ENCODE peak calls at places on chromosomes 4 and X, in seven cellular contexts. B is astrocyte of the cerebellum, G is astrocyte of the spinal cord, F is BE2C, N is brain microvascular endothelial cell, J is AG04449, I is choroid plexus epithelial cell. P is an unnamed sample.
A peak's percentile ranks its signal among the peaks of the same experiment; 100 is the strongest.

GRCh38 chrX:34884693-34885277 is 57.8 kb upstream of the FAM47B start:
- DNase-seq in I (peak; percentile 90), B (peak; percentile 32), J (no peak), G (peak; percentile 84), F (no peak), N (peak; percentile 71), P (peak; percentile 22)

GRCh38 chr4:36054750-36055467 is 189.4 kb downstream of the ARAP2 start:
- DNase-seq in N (no peak), F (no peak), B (peak; percentile 77), J (no peak), G (peak; percentile 69), I (peak; percentile 2), P (no peak)

GRCh38 chr4:24892278-24892677 is 20.6 kb downstream of the CCDC149 start:
- DNase-seq in N (no peak), I (no peak), J (no peak), G (no peak), F (no peak), B (no peak), P (no peak)

GRCh38 chrX:73940893-73941470 is 363.0 kb upstream of the ZCCHC13 start:
- DNase-seq in J (no peak), B (no peak), N (no peak), G (no peak), I (no peak), F (no peak), P (no peak)

GRCh38 chrX:46180258-46180687 is 364.9 kb downstream of the ZNF674 start:
- DNase-seq in N (peak; percentile 72), F (peak; percentile 6), J (peak; percentile 51), G (peak; percentile 95), I (peak; percentile 67), B (peak; percentile 94), P (peak; percentile 74)

GRCh38 chr4:30268370-30268769 is 451.8 kb upstream of the PCDH7 start:
- DNase-seq in I (no peak), B (no peak), J (no peak), N (no peak), F (no peak), G (no peak), P (no peak)

GRCh38 chr4:21474195-21474594 is 474.4 kb downstream of the KCNIP4 start:
- DNase-seq in J (no peak), N (no peak), G (no peak), F (no peak), I (no peak), B (no peak), P (no peak)

GRCh38 chrX:50988649-50989048 is 78.1 kb downstream of the BMP15 start:
- DNase-seq in B (no peak), J (no peak), N (peak; percentile 49), G (peak; percentile 20), F (peak; percentile 26), I (peak; percentile 52), P (peak; percentile 1)

GRCh38 chr4:105551968-105552746 is at the start of gene ARHGEF38:
- DNase-seq in F (no peak), B (peak; percentile 42), I (peak; percentile 55), N (peak; percentile 17), G (peak; percentile 25), J (peak; percentile 4), P (no peak)

GRCh38 chr4:74671074-74671698 is 123.1 kb downstream of the BTC start:
- DNase-seq in G (peak; percentile 84), I (peak; percentile 90), N (peak; percentile 76), J (no peak), B (peak; percentile 62), F (peak; percentile 42), P (peak; percentile 70)

GRCh38 chrX:2488621-2489285 is 12.0 kb downstream of the DHRSX start:
- DNase-seq in B (no peak), J (no peak), G (no peak), F (no peak), N (no peak), I (no peak), P (no peak)

GRCh38 chrX:41265615-41266014 is 68.3 kb upstream of the DDX3X start:
- DNase-seq in N (peak; percentile 53), F (no peak), B (peak; percentile 51), G (peak; percentile 79), J (no peak), I (peak; percentile 33), P (no peak)

GRCh38 chrX:42496239-42496638 is 281.7 kb downstream of the PPP1R2C start:
- DNase-seq in J (no peak), B (no peak), N (no peak), I (peak; percentile 0), G (no peak), F (no peak), P (no peak)

GRCh38 chr4:95761441-95761840 is 78.5 kb upstream of the PDHA2 start:
- DNase-seq in G (peak; percentile 48), J (no peak), I (peak; percentile 31), N (peak; percentile 63), B (peak; percentile 24), F (peak; percentile 29), P (no peak)

GRCh38 chrX:139287155-139287924 is 243.2 kb upstream of the F9 start:
- DNase-seq in F (no peak), N (no peak), I (no peak), G (no peak), J (no peak), B (no peak), P (no peak)

GRCh38 chr4:78592104-78592783 is 40.7 kb downstream of the ANXA3 start:
- DNase-seq in B (no peak), F (peak; percentile 37), N (no peak), G (no peak), I (no peak), J (no peak), P (no peak)

GRCh38 chrX:116379854-116380253 is 56.6 kb upstream of the SLC6A14 start:
- DNase-seq in I (peak; percentile 13), B (no peak), G (peak; percentile 22), F (no peak), J (no peak), N (peak; percentile 9), P (no peak)

GRCh38 chr4:6356076-6356560 is 86.5 kb downstream of the WFS1 start:
- DNase-seq in G (no peak), J (no peak), B (no peak), I (no peak), N (no peak), F (no peak), P (no peak)
- TF ChIP-seq CTCF in G (no peak), J (no peak), B (no peak), I (no peak), N (no peak), F (no peak), P (no peak)

DNA sequence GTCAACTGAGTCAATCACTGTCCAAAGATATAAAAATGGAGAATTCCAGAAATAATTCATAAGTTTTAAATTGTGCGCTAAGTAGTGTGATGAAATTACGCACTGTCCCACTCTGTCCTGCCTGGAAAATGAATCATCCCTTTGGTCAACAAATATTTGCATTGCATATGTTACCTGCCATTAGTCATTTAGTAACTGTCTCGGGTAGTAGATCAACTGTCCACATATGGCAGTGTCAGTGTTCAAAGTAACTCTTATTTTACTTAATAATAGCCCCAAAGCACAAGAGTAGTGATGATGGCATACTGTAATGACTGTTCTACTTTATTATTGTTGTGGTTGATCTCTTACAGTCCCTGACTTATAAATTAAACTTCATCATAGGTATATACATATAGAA is 3.4 kb downstream of the YTHDC1 start:
- DNase-seq in G (no peak), B (no peak), I (peak; percentile 42), N (no peak), J (no peak), F (no peak), P (no peak)
- H3K4me3 ChIP-seq in G (no peak overlapping the region), B (no peak overlapping the region), I (no peak overlapping the region), N (no peak overlapping the region), J (no peak overlapping the region), F (no peak overlapping the region), P (no peak overlapping the region)

GRCh38 chr4:152369203-152369902 is 166.5 kb downstream of the FBXW7 start:
- DNase-seq in I (no peak), N (no peak), F (no peak), G (no peak), B (no peak), J (no peak), P (no peak)
- TF ChIP-seq CTCF in I (no peak), N (no peak), F (no peak), G (no peak), B (no peak), J (no peak), P (no peak)

GRCh38 chr4:153931804-153932203 is 142.9 kb upstream of the SFRP2 start:
- DNase-seq in B (no peak), I (peak; percentile 41), N (no peak), J (no peak), G (no peak), F (no peak), P (no peak)

GRCh38 chr4:153937289-153937688 is 148.4 kb upstream of the SFRP2 start:
- DNase-seq in B (no peak), G (no peak), N (no peak), I (no peak), F (no peak), J (no peak), P (no peak)

GRCh38 chr4:153936121-153936520 is 147.2 kb upstream of the SFRP2 start:
- DNase-seq in J (no peak), G (no peak), F (no peak), N (no peak), I (no peak), B (no peak), P (no peak)

GRCh38 chr4:153934689-153935017 is 145.8 kb upstream of the SFRP2 start:
- DNase-seq in I (no peak), G (no peak), N (no peak), B (no peak), F (no peak), J (no peak), P (no peak)

DNA sequence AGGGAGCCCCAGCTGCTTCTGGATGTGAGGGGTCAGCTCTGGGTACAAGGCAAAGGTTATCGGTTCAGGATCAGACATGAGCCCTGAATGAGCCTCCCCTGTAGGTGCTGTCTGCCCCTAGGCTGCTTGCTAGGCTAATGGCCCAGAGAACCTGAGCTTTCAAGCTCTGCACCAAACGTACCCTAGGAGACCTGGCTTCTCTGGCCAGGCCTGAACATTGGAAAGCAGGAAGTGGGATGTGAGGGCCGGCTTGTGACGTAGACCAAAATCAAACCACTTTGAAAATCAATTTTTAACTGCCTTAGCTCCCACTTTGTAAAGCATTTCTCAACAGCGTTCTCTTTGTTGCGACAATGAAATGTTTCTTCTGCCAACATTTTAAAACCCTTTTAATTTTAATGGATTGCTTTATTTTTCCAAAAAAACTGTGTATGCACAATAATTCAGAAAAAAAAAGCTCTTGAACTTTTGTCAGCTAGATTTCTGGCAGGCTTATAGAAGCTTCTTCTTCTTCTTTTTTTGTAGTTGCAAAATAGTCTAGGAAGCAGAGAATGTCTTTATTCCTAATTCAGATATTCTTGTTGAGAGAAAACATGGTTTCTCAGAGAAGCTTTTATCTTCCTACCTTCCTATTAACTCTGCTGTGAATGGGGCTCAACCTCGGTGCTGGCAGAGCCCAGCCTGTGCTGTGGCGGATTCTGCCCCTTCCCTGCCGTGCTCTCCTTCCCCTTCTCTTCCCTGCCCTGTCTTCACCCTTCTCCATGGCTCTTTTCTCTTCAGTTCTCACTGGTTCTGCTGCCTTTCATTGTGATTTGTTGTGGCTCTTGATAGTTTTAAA is 145.2 kb upstream of the SFRP2 start:
- DNase-seq in N (no peak), J (no peak), B (no peak), F (no peak), G (no peak), I (no peak), P (no peak)
- H3K4me3 ChIP-seq in N (no peak overlapping the region), J (no peak overlapping the region), B (no peak overlapping the region), F (no peak overlapping the region), G (no peak overlapping the region), I (no peak overlapping the region), P (no peak overlapping the region)

GRCh38 chrX:63918611-63919010 is 133.6 kb upstream of the ARHGEF9 start:
- DNase-seq in F (no peak), N (peak; percentile 76), J (no peak), I (peak; percentile 10), G (peak; percentile 3), B (no peak), P (no peak)
- TF ChIP-seq CTCF in F (no peak), N (peak; percentile 42), J (no peak), I (no peak), G (no peak), B (no peak), P (no peak)